ENCODE peak calls at places on chromosomes 3 and 15, in six cellular contexts. One of them, this sample, is unnamed.

GRCh38 chr3:125234831-125235230 is 22.3 kb upstream of the SLC12A8 start:
- DNase-seq in NCI-H2227 treated with DMSO at 0.1 percent for 48 hours: no peak
- DNase-seq in upper lobe of right lung: no peak
- DNase-seq in T-helper 2 cell: no peak
- DNase-seq in T-cell: no peak
- DNase-seq in progenitor cell of endocrine pancreas: no peak
- DNase-seq in this sample: no peak

GRCh38 chr3:37974928-37975223 is 15.7 kb upstream of the VILL start:
- DNase-seq in upper lobe of right lung: no peak
- DNase-seq in T-helper 2 cell: no peak
- DNase-seq in NCI-H2227 treated with DMSO at 0.1 percent for 48 hours: no peak
- DNase-seq in T-cell: no peak
- DNase-seq in progenitor cell of endocrine pancreas: no peak
- DNase-seq in this sample: no peak

GRCh38 chr3:70006089-70006488 is 6.6 kb downstream of the SAMMSON start:
- DNase-seq in upper lobe of right lung: no peak
- DNase-seq in T-helper 2 cell: no peak
- DNase-seq in T-cell: no peak
- DNase-seq in progenitor cell of endocrine pancreas: no peak
- DNase-seq in NCI-H2227 treated with DMSO at 0.1 percent for 48 hours: no peak
- DNase-seq in this sample: no peak

GRCh38 chr15:72285927-72286516 is 13.7 kb upstream of the PARP6 start:
- DNase-seq in T-cell: peak
- DNase-seq in progenitor cell of endocrine pancreas: no peak
- DNase-seq in NCI-H2227 treated with DMSO at 0.1 percent for 48 hours: no peak
- DNase-seq in T-helper 2 cell: peak
- DNase-seq in upper lobe of right lung: peak
- DNase-seq in this sample: peak

GRCh38 chr15:45812200-45812599 is 177.4 kb downstream of the SQOR start:
- DNase-seq in T-cell: no peak
- DNase-seq in NCI-H2227 treated with DMSO at 0.1 percent for 48 hours: no peak
- DNase-seq in progenitor cell of endocrine pancreas: no peak
- DNase-seq in upper lobe of right lung: no peak
- DNase-seq in T-helper 2 cell: no peak
- DNase-seq in this sample: no peak

GRCh38 chr3:196186661-196187573 is 24.3 kb downstream of the ZDHHC19 start:
- DNase-seq in upper lobe of right lung: no peak
- DNase-seq in progenitor cell of endocrine pancreas: no peak
- DNase-seq in T-helper 2 cell: no peak
- DNase-seq in NCI-H2227 treated with DMSO at 0.1 percent for 48 hours: peak
- DNase-seq in T-cell: no peak
- DNase-seq in this sample: no peak

GRCh38 chr15:94670436-94671034 is 439.2 kb downstream of the MCTP2 start:
- DNase-seq in NCI-H2227 treated with DMSO at 0.1 percent for 48 hours: peak
- DNase-seq in progenitor cell of endocrine pancreas: no peak
- DNase-seq in upper lobe of right lung: no peak
- DNase-seq in T-helper 2 cell: no peak
- DNase-seq in T-cell: no peak
- DNase-seq in this sample: no peak

GRCh38 chr3:101179637-101180036 is 140.7 kb downstream of the IMPG2 start:
- DNase-seq in progenitor cell of endocrine pancreas: no peak
- DNase-seq in NCI-H2227 treated with DMSO at 0.1 percent for 48 hours: no peak
- DNase-seq in T-cell: no peak
- DNase-seq in T-helper 2 cell: no peak
- DNase-seq in upper lobe of right lung: no peak
- DNase-seq in this sample: no peak

GRCh38 chr3:159818399-159818798 is 170.2 kb upstream of the IL12A start:
- DNase-seq in progenitor cell of endocrine pancreas: no peak
- DNase-seq in upper lobe of right lung: no peak
- DNase-seq in T-helper 2 cell: no peak
- DNase-seq in T-cell: no peak
- DNase-seq in NCI-H2227 treated with DMSO at 0.1 percent for 48 hours: no peak
- DNase-seq in this sample: no peak

GRCh38 chr3:15451468-15452113 is 24.2 kb downstream of the EAF1 start:
- DNase-seq in T-helper 2 cell: no peak
- DNase-seq in T-cell: no peak
- DNase-seq in progenitor cell of endocrine pancreas: no peak
- DNase-seq in NCI-H2227 treated with DMSO at 0.1 percent for 48 hours: no peak
- DNase-seq in upper lobe of right lung: no peak
- DNase-seq in this sample: no peak

GRCh38 chr3:149659173-149659468 is 1.3 kb upstream of the WWTR1 start:
- DNase-seq in T-helper 2 cell: no peak
- DNase-seq in upper lobe of right lung: no peak
- DNase-seq in T-cell: no peak
- DNase-seq in NCI-H2227 treated with DMSO at 0.1 percent for 48 hours: no peak
- DNase-seq in progenitor cell of endocrine pancreas: no peak
- DNase-seq in this sample: no peak

GRCh38 chr15:34721802-34722795 is 32.7 kb downstream of the GJD2 start:
- DNase-seq in upper lobe of right lung: no peak
- DNase-seq in NCI-H2227 treated with DMSO at 0.1 percent for 48 hours: peak
- DNase-seq in T-helper 2 cell: no peak
- DNase-seq in T-cell: no peak
- DNase-seq in progenitor cell of endocrine pancreas: no peak
- DNase-seq in this sample: no peak

GRCh38 chr3:52679811-52680210 is 5.9 kb downstream of the PBRM1 start:
- DNase-seq in progenitor cell of endocrine pancreas: no peak
- DNase-seq in T-helper 2 cell: no peak
- DNase-seq in NCI-H2227 treated with DMSO at 0.1 percent for 48 hours: no peak
- DNase-seq in upper lobe of right lung: no peak
- DNase-seq in T-cell: no peak
- DNase-seq in this sample: no peak

GRCh38 chr15:57525581-57525980 is 66.1 kb upstream of the MYZAP start:
- DNase-seq in NCI-H2227 treated with DMSO at 0.1 percent for 48 hours: no peak
- DNase-seq in T-cell: no peak
- DNase-seq in upper lobe of right lung: no peak
- DNase-seq in progenitor cell of endocrine pancreas: no peak
- DNase-seq in T-helper 2 cell: no peak
- DNase-seq in this sample: no peak

GRCh38 chr3:17287006-17287689 is 402.4 kb downstream of the PLCL2 start:
- DNase-seq in T-helper 2 cell: no peak
- DNase-seq in NCI-H2227 treated with DMSO at 0.1 percent for 48 hours: no peak
- DNase-seq in upper lobe of right lung: no peak
- DNase-seq in progenitor cell of endocrine pancreas: no peak
- DNase-seq in T-cell: no peak
- DNase-seq in this sample: no peak

This sample was measured in CD8-positive, alpha-beta memory T cell.